ENCODE peak calls at places on chromosomes 6 and 20, in six cellular contexts. O is H9, E is IMR-90, I is neuronal stem cell, D is H1, P is trophoblast cell. G is an unnamed sample.

GRCh38 chr20:25070821-25071473 is 11.0 kb downstream of the VSX1 start:
- DNase-seq in O (peak; percentile 5), E (no peak), I (no peak), D (no peak), P (no peak), G (no peak)

GRCh38 chr6:118892248-118893094 is 1.5 kb upstream of the ASF1A start:
- DNase-seq in O (no peak), E (no peak), I (no peak), D (no peak), P (peak; percentile 46), G (no peak)

GRCh38 chr6:155455766-155456165 is at the start of gene NOX3:
- DNase-seq in O (no peak), E (no peak), I (no peak), D (no peak), P (no peak), G (no peak)

GRCh38 chr20:15867899-15868298 is 705.3 kb downstream of the KIF16B start:
- DNase-seq in O (no peak), E (no peak), I (no peak), D (no peak), P (peak; percentile 22), G (no peak)

GRCh38 chr6:136788069-136788902 is 4.0 kb downstream of the MAP3K5 start:
- DNase-seq in O (no peak), E (peak; percentile 89), I (no peak), D (no peak), P (peak; percentile 73), G (peak; percentile 93)

GRCh38 chr20:1326031-1326930 is 2.7 kb downstream of the SDCBP2 start:
- DNase-seq in O (peak; percentile 1), E (peak; percentile 41), I (no peak), D (no peak), P (no peak), G (peak; percentile 46)

GRCh38 chr6:14841901-14842421 is 403.9 kb upstream of the JARID2 start:
- DNase-seq in O (no peak), E (peak; percentile 100), I (no peak), D (no peak), P (peak; percentile 98), G (peak; percentile 98)

GRCh38 chr6:96852605-96853004 is 15.3 kb upstream of the GPR63 start:
- DNase-seq in O (no peak), E (no peak), I (no peak), D (no peak), P (no peak), G (no peak)

GRCh38 chr6:37763413-37763812 is 56.1 kb upstream of the ZFAND3 start:
- DNase-seq in O (no peak), E (no peak), I (no peak), D (no peak), P (no peak), G (no peak)

GRCh38 chr6:44355640-44356039 is 13.2 kb downstream of the SPATS1 start:
- DNase-seq in O (no peak), E (no peak), I (no peak), D (no peak), P (no peak), G (no peak)

GRCh38 chr6:111011360-111012142 is 29.7 kb downstream of the RPF2 start:
- DNase-seq in O (no peak), E (peak; percentile 55), I (peak; percentile 35), D (no peak), P (peak; percentile 59), G (peak; percentile 60)

GRCh38 chr20:53925651-53926401 is 144.6 kb downstream of the BCAS1 start:
- DNase-seq in O (no peak), E (no peak), I (no peak), D (no peak), P (no peak), G (no peak)

GRCh38 chr20:8062781-8063180 is 43.2 kb upstream of the TMX4 start:
- DNase-seq in O (no peak), E (peak; percentile 51), I (no peak), D (no peak), P (no peak), G (peak; percentile 33)

GRCh38 chr20:57388953-57389694 is 2.1 kb upstream of the RBM38 start:
- DNase-seq in O (peak; percentile 80), E (peak; percentile 15), I (peak; percentile 52), D (peak; percentile 81), P (peak; percentile 56), G (peak; percentile 58)

GRCh38 chr20:62831361-62831788 is 14.5 kb downstream of the COL9A3 start:
- DNase-seq in O (no peak), E (no peak), I (no peak), D (no peak), P (no peak), G (no peak)

GRCh38 chr6:84749181-84749580 is 15.2 kb downstream of the TBX18 start:
- DNase-seq in O (no peak), E (no peak), I (no peak), D (no peak), P (no peak), G (no peak)

GRCh38 chr6:11514672-11515071 is 22.9 kb upstream of the TMEM170B start:
- DNase-seq in O (no peak), E (no peak), I (no peak), D (no peak), P (no peak), G (no peak)

GRCh38 chr6:81894788-81895221 is 142.3 kb upstream of the TENT5A start:
- DNase-seq in O (no peak), E (peak; percentile 39), I (peak; percentile 31), D (no peak), P (peak; percentile 17), G (peak; percentile 61)

GRCh38 chr6:152450519-152450918 is 186.6 kb downstream of the SYNE1 start:
- DNase-seq in O (no peak), E (no peak), I (no peak), D (no peak), P (no peak), G (no peak)

GRCh38 chr6:116682334-116682712 is 1.3 kb downstream of the KPNA5 start:
- DNase-seq in O (no peak), E (peak; percentile 55), I (no peak), D (no peak), P (peak; percentile 7), G (peak; percentile 70)

GRCh38 chr6:10801224-10801848 is 37.0 kb downstream of the MAK start:
- DNase-seq in O (peak; percentile 74), E (peak; percentile 58), I (peak; percentile 40), D (peak; percentile 78), P (peak; percentile 80), G (peak; percentile 67)

GRCh38 chr6:46849361-46849690 is 56.1 kb downstream of the MEP1A start:
- DNase-seq in O (no peak), E (no peak), I (no peak), D (no peak), P (no peak), G (no peak)
- H2BK120ac ChIP-seq in O (no peak overlapping the region), E (no peak overlapping the region), I (no peak overlapping the region), D (no peak overlapping the region), P (no peak overlapping the region), G (no peak overlapping the region)

DNA sequence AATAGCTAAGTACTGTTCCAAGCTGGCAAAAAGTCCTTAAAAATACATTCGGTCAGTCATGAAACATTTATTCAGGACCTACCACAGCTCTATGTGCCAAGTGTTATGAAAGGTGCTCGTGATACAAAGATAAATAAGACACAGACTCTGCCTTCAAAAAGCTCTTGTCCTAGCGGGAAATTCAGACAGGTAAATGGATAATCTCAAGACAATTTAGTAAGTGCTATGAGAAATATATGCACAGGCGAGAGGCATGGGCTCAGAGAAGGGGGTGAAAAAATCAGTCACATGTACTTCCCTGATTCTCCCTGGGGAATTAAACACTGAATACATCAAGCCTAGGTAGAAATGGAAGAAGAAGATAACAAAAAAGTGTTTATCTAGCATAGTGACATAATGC is 49.8 kb upstream of the HEY2 start:
- DNase-seq in O (no peak), E (no peak), I (no peak), D (no peak), P (no peak), G (no peak)
- H3K4me2 ChIP-seq in O (no peak overlapping the region), E (no peak overlapping the region), I (no peak overlapping the region), D (no peak overlapping the region), P (no peak overlapping the region), G (no peak overlapping the region)

GRCh38 chr6:157155838-157156237 is 167.5 kb downstream of the TMEM242 start:
- DNase-seq in O (no peak), E (no peak), I (no peak), D (no peak), P (peak; percentile 15), G (no peak)
- H3K14ac ChIP-seq in O (no peak overlapping the region), E (no peak overlapping the region), I (no peak overlapping the region), D (no peak overlapping the region), P (no peak overlapping the region), G (no peak overlapping the region)

GRCh38 chr20:61442718-61443117 is 190.7 kb downstream of the CDH4 start:
- DNase-seq in O (no peak), E (no peak), I (no peak), D (no peak), P (no peak), G (no peak)
- H2BK120ac ChIP-seq in O (no peak overlapping the region), E (no peak overlapping the region), I (no peak overlapping the region), D (no peak overlapping the region), P (no peak overlapping the region), G (no peak overlapping the region)